ENCODE peak calls at places on chromosomes 11 and 22, in ten cellular contexts. One of them, this sample, is unnamed.

GRCh38 chr11:110092577-110093406 is at the start of gene ZC3H12C:
- DNase-seq in A549: peak
- DNase-seq in heart left ventricle: peak
- DNase-seq in testis: peak
- DNase-seq in vagina: no peak
- DNase-seq in ovary: peak
- DNase-seq in GM12891: peak
- DNase-seq in body of pancreas: peak
- DNase-seq in NB4: peak
- DNase-seq in Peyer's patch: peak
- DNase-seq in this sample: peak

GRCh38 chr11:3836903-3837302 is 3.9 kb downstream of the RHOG start:
- DNase-seq in A549: no peak
- DNase-seq in heart left ventricle: peak
- DNase-seq in testis: no peak
- DNase-seq in vagina: no peak
- DNase-seq in ovary: no peak
- DNase-seq in GM12891: no peak
- DNase-seq in body of pancreas: no peak
- DNase-seq in NB4: peak
- DNase-seq in Peyer's patch: no peak
- DNase-seq in this sample: peak

GRCh38 chr11:133740928-133741327 is 104.4 kb downstream of the SPATA19 start:
- DNase-seq in A549: no peak
- DNase-seq in heart left ventricle: no peak
- DNase-seq in testis: no peak
- DNase-seq in vagina: no peak
- DNase-seq in ovary: no peak
- DNase-seq in GM12891: no peak
- DNase-seq in body of pancreas: no peak
- DNase-seq in NB4: no peak
- DNase-seq in Peyer's patch: no peak
- DNase-seq in this sample: no peak

GRCh38 chr11:120928506-120929062 is 95.3 kb upstream of the TBCEL start:
- DNase-seq in A549: no peak
- DNase-seq in heart left ventricle: no peak
- DNase-seq in testis: no peak
- DNase-seq in vagina: no peak
- DNase-seq in ovary: no peak
- DNase-seq in GM12891: no peak
- DNase-seq in body of pancreas: no peak
- DNase-seq in NB4: no peak
- DNase-seq in Peyer's patch: no peak
- DNase-seq in this sample: no peak

GRCh38 chr11:105466582-105467228 is 143.2 kb upstream of the GRIA4 start:
- DNase-seq in A549: no peak
- DNase-seq in heart left ventricle: no peak
- DNase-seq in testis: no peak
- DNase-seq in vagina: no peak
- DNase-seq in ovary: no peak
- DNase-seq in GM12891: no peak
- DNase-seq in body of pancreas: no peak
- DNase-seq in NB4: no peak
- DNase-seq in Peyer's patch: no peak
- DNase-seq in this sample: no peak

GRCh38 chr22:17773606-17774205 is 563 bp downstream of the BID start:
- DNase-seq in A549: peak
- DNase-seq in heart left ventricle: peak
- DNase-seq in testis: peak
- DNase-seq in vagina: no peak
- DNase-seq in ovary: no peak
- DNase-seq in GM12891: peak
- DNase-seq in body of pancreas: peak
- DNase-seq in NB4: peak
- DNase-seq in Peyer's patch: peak
- DNase-seq in this sample: no peak

GRCh38 chr11:117180661-117181585 is 2.4 kb downstream of the SIDT2 start:
- DNase-seq in A549: peak
- DNase-seq in heart left ventricle: peak
- DNase-seq in testis: peak
- DNase-seq in vagina: no peak
- DNase-seq in ovary: peak
- DNase-seq in GM12891: peak
- DNase-seq in body of pancreas: peak
- DNase-seq in NB4: peak
- DNase-seq in Peyer's patch: peak
- DNase-seq in this sample: peak

GRCh38 chr22:23080542-23081290 is 10.4 kb downstream of the GNAZ start:
- DNase-seq in A549: no peak
- DNase-seq in heart left ventricle: no peak
- DNase-seq in testis: no peak
- DNase-seq in vagina: no peak
- DNase-seq in ovary: no peak
- DNase-seq in GM12891: no peak
- DNase-seq in body of pancreas: no peak
- DNase-seq in NB4: no peak
- DNase-seq in Peyer's patch: no peak
- DNase-seq in this sample: no peak

GRCh38 chr22:25403752-25404471 is 160.6 kb upstream of the GRK3 start:
- DNase-seq in A549: no peak
- DNase-seq in heart left ventricle: no peak
- DNase-seq in testis: no peak
- DNase-seq in vagina: peak
- DNase-seq in ovary: no peak
- DNase-seq in GM12891: no peak
- DNase-seq in body of pancreas: no peak
- DNase-seq in NB4: peak
- DNase-seq in Peyer's patch: no peak
- DNase-seq in this sample: no peak

GRCh38 chr11:32713496-32713895 is 81.0 kb downstream of the CCDC73 start:
- DNase-seq in A549: no peak
- DNase-seq in heart left ventricle: no peak
- DNase-seq in testis: no peak
- DNase-seq in vagina: no peak
- DNase-seq in ovary: no peak
- DNase-seq in GM12891: no peak
- DNase-seq in body of pancreas: no peak
- DNase-seq in NB4: peak
- DNase-seq in Peyer's patch: no peak
- DNase-seq in this sample: no peak

GRCh38 chr11:76606102-76606793 is 64.3 kb downstream of the LRRC32 start:
- DNase-seq in A549: no peak
- DNase-seq in heart left ventricle: peak
- DNase-seq in testis: peak
- DNase-seq in vagina: peak
- DNase-seq in ovary: peak
- DNase-seq in GM12891: no peak
- DNase-seq in body of pancreas: no peak
- DNase-seq in NB4: no peak
- DNase-seq in Peyer's patch: no peak
- DNase-seq in this sample: no peak

GRCh38 chr11:119299416-119299815 is 17.5 kb downstream of the MCAM start:
- DNase-seq in A549: no peak
- DNase-seq in heart left ventricle: no peak
- DNase-seq in testis: no peak
- DNase-seq in vagina: no peak
- DNase-seq in ovary: no peak
- DNase-seq in GM12891: no peak
- DNase-seq in body of pancreas: no peak
- DNase-seq in NB4: no peak
- DNase-seq in Peyer's patch: no peak
- DNase-seq in this sample: no peak

GRCh38 chr11:10909141-10909883 is 51.5 kb upstream of the ZBED5 start:
- DNase-seq in A549: no peak
- DNase-seq in heart left ventricle: no peak
- DNase-seq in testis: no peak
- DNase-seq in vagina: no peak
- DNase-seq in ovary: no peak
- DNase-seq in GM12891: no peak
- DNase-seq in body of pancreas: no peak
- DNase-seq in NB4: peak
- DNase-seq in Peyer's patch: no peak
- DNase-seq in this sample: no peak

GRCh38 chr11:46616551-46617450 is at the start of gene HARBI1:
- DNase-seq in A549: peak
- DNase-seq in heart left ventricle: peak
- DNase-seq in testis: peak
- DNase-seq in vagina: peak
- DNase-seq in ovary: peak
- DNase-seq in GM12891: peak
- DNase-seq in body of pancreas: peak
- DNase-seq in NB4: peak
- DNase-seq in Peyer's patch: peak
- DNase-seq in this sample: peak

DNA sequence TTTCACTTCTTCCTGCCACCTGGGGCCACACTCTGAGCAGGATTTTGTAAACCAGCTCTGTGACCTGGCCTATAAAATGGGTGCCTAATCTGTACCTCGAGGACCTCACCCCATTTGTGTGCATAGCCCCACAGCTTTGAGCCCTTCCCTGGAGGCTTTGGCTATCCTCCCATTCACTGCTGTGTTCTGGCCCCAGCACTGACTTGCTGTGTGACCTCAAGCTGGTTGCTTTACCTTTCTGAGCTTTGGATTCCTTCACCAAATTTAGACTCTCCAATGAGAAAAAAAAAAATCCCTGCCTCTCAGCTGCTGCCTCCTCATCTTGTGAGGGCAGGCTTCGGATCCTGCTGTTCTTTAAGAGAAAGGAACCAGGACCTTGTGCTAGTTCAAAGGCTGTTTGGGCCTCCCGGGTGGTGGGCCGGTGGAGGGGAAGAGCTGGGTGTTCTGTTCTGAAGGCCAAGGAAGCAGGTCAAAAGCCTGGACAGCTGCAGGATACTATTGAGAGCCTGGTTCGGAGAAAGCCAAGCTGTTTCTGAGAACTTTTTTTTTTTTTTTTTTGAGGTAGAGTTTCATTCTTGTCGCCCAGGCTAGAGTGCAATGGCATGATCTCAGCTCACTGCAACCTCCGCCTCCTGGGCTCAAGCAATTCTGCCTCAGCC is 1.1 kb upstream of the PYGM start:
- DNase-seq in A549: no peak
- DNase-seq in heart left ventricle: no peak
- DNase-seq in testis: peak
- DNase-seq in vagina: no peak
- DNase-seq in ovary: peak
- DNase-seq in GM12891: no peak
- DNase-seq in body of pancreas: no peak
- DNase-seq in NB4: no peak
- DNase-seq in Peyer's patch: no peak
- DNase-seq in this sample: peak
- TF ChIP-seq POLR2A in A549: no peak
- TF ChIP-seq POLR2A in heart left ventricle: no peak
- TF ChIP-seq POLR2A in testis: no peak
- TF ChIP-seq POLR2A in vagina: no peak
- TF ChIP-seq POLR2A in ovary: no peak
- TF ChIP-seq POLR2A in GM12891: no peak
- TF ChIP-seq POLR2A in body of pancreas: no peak
- TF ChIP-seq POLR2A in NB4: no peak
- TF ChIP-seq POLR2A in Peyer's patch: no peak
- TF ChIP-seq POLR2A in this sample: no peak

DNA sequence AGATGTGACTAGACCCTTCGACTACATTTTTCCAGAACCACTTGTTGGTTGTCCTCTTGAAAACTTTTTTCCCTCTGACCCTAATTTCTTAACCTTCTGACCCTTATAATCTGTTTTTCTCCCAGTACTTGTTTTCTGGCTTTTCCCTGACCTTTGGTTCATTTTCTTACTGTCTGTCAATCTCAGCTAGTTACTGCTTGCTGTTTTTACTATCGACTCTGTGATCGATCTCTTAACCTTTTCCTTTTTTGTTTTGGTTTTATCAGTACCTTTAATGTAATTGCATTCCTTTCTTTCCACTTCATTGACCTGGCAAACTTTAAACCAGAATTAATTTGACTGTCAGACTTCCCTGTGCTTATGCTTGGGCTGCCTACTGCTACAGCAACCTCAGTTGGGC is 92.8 kb downstream of the DDX10 start:
- DNase-seq in A549: no peak
- DNase-seq in heart left ventricle: no peak
- DNase-seq in testis: no peak
- DNase-seq in vagina: no peak
- DNase-seq in ovary: no peak
- DNase-seq in GM12891: no peak
- DNase-seq in body of pancreas: no peak
- DNase-seq in NB4: no peak
- DNase-seq in Peyer's patch: no peak
- DNase-seq in this sample: no peak
- TF ChIP-seq POLR2A in A549: no peak
- TF ChIP-seq POLR2A in heart left ventricle: no peak
- TF ChIP-seq POLR2A in testis: no peak
- TF ChIP-seq POLR2A in vagina: no peak
- TF ChIP-seq POLR2A in ovary: no peak
- TF ChIP-seq POLR2A in GM12891: no peak
- TF ChIP-seq POLR2A in body of pancreas: no peak
- TF ChIP-seq POLR2A in NB4: no peak
- TF ChIP-seq POLR2A in Peyer's patch: no peak
- TF ChIP-seq POLR2A in this sample: no peak

DNA sequence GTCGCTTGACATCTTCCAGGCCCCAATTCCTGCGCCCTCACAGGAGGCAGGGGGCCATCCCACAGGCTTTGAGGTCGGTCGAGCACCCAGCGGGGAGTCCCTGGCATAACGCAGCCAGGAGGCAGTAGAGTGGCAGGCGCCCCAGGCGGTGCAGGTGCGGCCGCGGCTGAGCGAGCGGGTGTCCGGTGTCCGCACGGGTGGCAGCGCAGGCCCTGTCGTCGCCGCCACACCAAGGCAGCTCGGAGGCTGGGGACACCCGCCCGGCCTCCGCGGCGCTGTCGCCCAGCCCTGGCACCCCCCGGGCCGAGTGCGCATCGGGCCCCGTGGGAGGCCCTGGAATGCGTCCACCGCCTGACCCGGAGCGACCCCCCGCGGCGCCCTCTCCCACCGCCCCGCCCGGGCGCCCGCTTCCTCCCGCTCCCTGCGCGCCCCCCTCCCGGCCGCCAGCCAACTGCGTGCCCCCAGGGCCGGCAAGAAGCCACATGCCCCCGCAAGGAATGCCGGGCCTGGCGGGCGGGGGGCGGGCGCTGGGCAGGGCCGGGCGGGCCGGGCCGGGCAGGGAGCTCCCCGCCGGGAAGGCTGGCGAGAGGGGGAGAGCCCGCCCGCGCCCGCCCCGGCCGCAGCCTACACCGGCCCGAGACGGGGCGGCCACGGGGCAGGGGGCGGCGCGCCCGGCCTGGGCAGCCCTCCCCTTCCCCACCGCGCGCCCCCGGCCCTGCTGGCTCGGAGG is 33.9 kb downstream of the PRDM11 start:
- DNase-seq in A549: peak
- DNase-seq in heart left ventricle: peak
- DNase-seq in testis: peak
- DNase-seq in vagina: no peak
- DNase-seq in ovary: peak
- DNase-seq in GM12891: no peak
- DNase-seq in body of pancreas: peak
- DNase-seq in NB4: peak
- DNase-seq in Peyer's patch: peak
- DNase-seq in this sample: peak
- TF ChIP-seq POLR2A in A549: no peak
- TF ChIP-seq POLR2A in heart left ventricle: no peak
- TF ChIP-seq POLR2A in testis: no peak
- TF ChIP-seq POLR2A in vagina: no peak
- TF ChIP-seq POLR2A in ovary: no peak
- TF ChIP-seq POLR2A in GM12891: no peak
- TF ChIP-seq POLR2A in body of pancreas: peak
- TF ChIP-seq POLR2A in NB4: no peak
- TF ChIP-seq POLR2A in Peyer's patch: peak
- TF ChIP-seq POLR2A in this sample: peak

GRCh38 chr11:113693030-113693429 is 13.1 kb downstream of the TMPRSS5 start:
- DNase-seq in A549: no peak
- DNase-seq in heart left ventricle: no peak
- DNase-seq in testis: no peak
- DNase-seq in vagina: no peak
- DNase-seq in ovary: no peak
- DNase-seq in GM12891: no peak
- DNase-seq in body of pancreas: no peak
- DNase-seq in NB4: no peak
- DNase-seq in Peyer's patch: no peak
- DNase-seq in this sample: no peak
- TF ChIP-seq POLR2A in A549: no peak
- TF ChIP-seq POLR2A in heart left ventricle: no peak
- TF ChIP-seq POLR2A in testis: no peak
- TF ChIP-seq POLR2A in vagina: no peak
- TF ChIP-seq POLR2A in ovary: no peak
- TF ChIP-seq POLR2A in GM12891: no peak
- TF ChIP-seq POLR2A in body of pancreas: no peak
- TF ChIP-seq POLR2A in NB4: no peak
- TF ChIP-seq POLR2A in Peyer's patch: no peak
- TF ChIP-seq POLR2A in this sample: no peak

This sample was measured in gastrocnemius medialis.